ENCODE peak calls at places on chromosomes 1 and 21, in four cellular contexts. N, M, K and S are unnamed samples. For H3K4me1, the result is how much of the 10 kb centered on the place peaks cover.

GRCh38 chr1:162297208-162297607 is 79.4 kb downstream of the SPATA46 start:
- DNase-seq in N (no peak), M (no peak), K (no peak), S (no peak)

GRCh38 chr1:231611851-231612250 is 14.7 kb upstream of the DISC1 start:
- DNase-seq in N (no peak), M (no peak), K (no peak), S (no peak)

GRCh38 chr1:64505232-64505943 is 35.5 kb downstream of the CACHD1 start:
- DNase-seq in N (peak), M (no peak), K (peak), S (peak)

GRCh38 chr1:37720231-37721130 is 28.2 kb downstream of the CDCA8 start:
- DNase-seq in N (no peak), M (no peak), K (no peak), S (peak)

GRCh38 chr1:52263153-52263910 is 102.7 kb downstream of the CC2D1B start:
- DNase-seq in N (no peak), M (no peak), K (no peak), S (no peak)

GRCh38 chr1:173429517-173430477 is 47.3 kb upstream of the PRDX6 start:
- DNase-seq in N (peak), M (peak), K (peak), S (peak)

GRCh38 chr1:158019177-158019868 is 25.9 kb downstream of the KIRREL1 start:
- DNase-seq in N (no peak), M (peak), K (peak), S (no peak)

GRCh38 chr1:157472959-157473358 is 79.4 kb downstream of the FCRL5 start:
- DNase-seq in N (no peak), M (no peak), K (no peak), S (no peak)

GRCh38 chr21:38988211-38989096 is 182.7 kb downstream of the ETS2 start:
- DNase-seq in N (no peak), M (no peak), K (no peak), S (no peak)

GRCh38 chr1:167171286-167171929 is 49.3 kb upstream of the POU2F1 start:
- DNase-seq in N (no peak), M (no peak), K (peak), S (no peak)

GRCh38 chr1:62194651-62195282 is at the start of gene L1TD1:
- DNase-seq in N (no peak), M (no peak), K (peak), S (peak)

GRCh38 chr1:32871364-32872188 is 864 bp upstream of the FNDC5 start:
- DNase-seq in N (no peak), M (no peak), K (peak), S (no peak)

GRCh38 chr1:192579319-192579738 is 3.8 kb downstream of the RGS1 start:
- DNase-seq in N (no peak), M (no peak), K (peak), S (no peak)

GRCh38 chr1:212630159-212630900 is 21.8 kb downstream of the ATF3 start:
- DNase-seq in N (peak), M (peak), K (peak), S (peak)

GRCh38 chr1:156767879-156768608 is 709 bp downstream of the PRCC start:
- DNase-seq in N (peak), M (peak), K (peak), S (peak)

GRCh38 chr1:65175171-65176070 is 27.4 kb downstream of the AK4 start:
- DNase-seq in N (no peak), M (no peak), K (peak), S (no peak)

GRCh38 chr1:99786751-99787501 is 20.5 kb upstream of the FRRS1 start:
- DNase-seq in N (no peak), M (no peak), K (no peak), S (no peak)

GRCh38 chr1:11338351-11338809 is 65.4 kb downstream of the UBIAD1 start:
- DNase-seq in N (no peak), M (no peak), K (no peak), S (no peak)

GRCh38 chr1:153288634-153289275 is 24.0 kb downstream of the PGLYRP3 start:
- DNase-seq in N (no peak), M (no peak), K (peak), S (peak)

GRCh38 chr1:170910273-170910672 is 25.1 kb upstream of the MROH9 start:
- DNase-seq in N (no peak), M (no peak), K (no peak), S (no peak)

GRCh38 chr1:201982082-201982922 is at the start of gene RNPEP:
- DNase-seq in N (peak), M (peak), K (peak), S (peak)

GRCh38 chr1:165598676-165599059 is 32.4 kb upstream of the MGST3 start:
- DNase-seq in N (no peak), M (no peak), K (peak), S (no peak)

GRCh38 chr1:19552291-19553010 is 67.1 kb upstream of the CAPZB start:
- DNase-seq in N (no peak), M (no peak), K (no peak), S (no peak)

GRCh38 chr1:179831852-179832699 is 45.5 kb downstream of the TOR1AIP2 start:
- DNase-seq in N (peak), M (no peak), K (no peak), S (no peak)

GRCh38 chr21:37868446-37868845 is 47.8 kb downstream of the KCNJ6 start:
- DNase-seq in N (no peak), M (no peak), K (no peak), S (no peak)

GRCh38 chr1:216883518-216883917 is 160.3 kb upstream of the ESRRG start:
- DNase-seq in N (no peak), M (no peak), K (peak), S (no peak)

GRCh38 chr1:151504252-151504651 is 6.9 kb upstream of the CGN start:
- DNase-seq in N (no peak), M (no peak), K (no peak), S (no peak)

GRCh38 chr1:50450861-50451653 is 27.8 kb upstream of the DMRTA2 start:
- DNase-seq in N (no peak), M (no peak), K (no peak), S (no peak)

GRCh38 chr1:20375563-20375962 is 84.9 kb downstream of the VWA5B1 start:
- DNase-seq in N (no peak), M (no peak), K (no peak), S (no peak)

GRCh38 chr1:7259955-7260354 is 474.7 kb downstream of the CAMTA1 start:
- DNase-seq in N (no peak), M (no peak), K (no peak), S (no peak)

GRCh38 chr1:7261490-7261889 is 476.2 kb downstream of the CAMTA1 start:
- DNase-seq in N (no peak), M (no peak), K (peak), S (no peak)

GRCh38 chr1:7264101-7264500 is 478.8 kb downstream of the CAMTA1 start:
- DNase-seq in N (no peak), M (no peak), K (no peak), S (no peak)

GRCh38 chr1:7265771-7266371 is 480.6 kb downstream of the CAMTA1 start:
- DNase-seq in N (no peak), M (peak), K (no peak), S (peak)

GRCh38 chr1:7262611-7263010 is 477.4 kb downstream of the CAMTA1 start:
- DNase-seq in N (no peak), M (no peak), K (no peak), S (no peak)
- H3K4me1 ChIP-seq in N (under half), M (under half), K (under half), S (under half)

DNA sequence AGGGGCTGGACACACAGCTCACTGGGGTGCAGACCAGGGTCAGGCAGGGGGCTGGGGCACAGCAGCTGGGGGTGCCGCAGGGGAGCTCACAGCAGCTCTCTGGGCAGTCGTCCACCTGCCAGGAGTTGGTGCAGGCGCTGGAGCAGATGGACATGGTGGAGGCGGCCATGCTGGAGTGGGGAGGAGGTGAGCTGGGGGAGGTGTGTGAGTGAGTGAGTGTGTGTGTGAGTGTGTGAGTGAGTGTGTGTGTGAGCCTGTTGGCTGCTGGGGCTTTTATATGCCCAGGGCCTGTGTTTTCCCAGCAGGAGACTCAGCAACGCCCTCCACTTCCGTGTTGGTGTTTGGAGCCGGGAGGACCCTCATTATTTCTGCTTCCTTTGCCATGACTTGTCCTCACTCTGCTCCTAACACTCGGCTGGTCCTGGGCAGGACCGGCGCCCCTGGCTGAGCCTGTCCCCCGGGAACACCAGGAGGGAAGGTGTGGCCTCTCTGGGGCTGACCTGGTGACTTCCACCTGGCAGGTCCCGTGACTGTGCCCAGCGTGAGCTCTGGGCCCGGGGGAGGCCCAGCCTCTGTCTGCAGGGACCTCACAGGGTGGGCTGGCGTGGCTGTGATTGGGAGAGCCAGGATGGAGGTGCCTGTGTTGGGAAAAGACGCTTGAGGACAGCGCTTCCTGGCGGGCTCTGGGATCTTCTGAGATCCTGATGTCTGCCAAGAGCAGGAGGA is at the start of gene KRTAP10-2:
- DNase-seq in N (peak), M (no peak), K (no peak), S (no peak)
- TF ChIP-seq POLR2AphosphoS5 in N (no peak), M (no peak), K (no peak), S (no peak)

GRCh38 chr1:10237157-10237539 is 26.8 kb downstream of the KIF1B start:
- DNase-seq in N (no peak), M (no peak), K (no peak), S (no peak)
- H3K27ac ChIP-seq in N (no peak), M (no peak), K (no peak), S (no peak)

DNA sequence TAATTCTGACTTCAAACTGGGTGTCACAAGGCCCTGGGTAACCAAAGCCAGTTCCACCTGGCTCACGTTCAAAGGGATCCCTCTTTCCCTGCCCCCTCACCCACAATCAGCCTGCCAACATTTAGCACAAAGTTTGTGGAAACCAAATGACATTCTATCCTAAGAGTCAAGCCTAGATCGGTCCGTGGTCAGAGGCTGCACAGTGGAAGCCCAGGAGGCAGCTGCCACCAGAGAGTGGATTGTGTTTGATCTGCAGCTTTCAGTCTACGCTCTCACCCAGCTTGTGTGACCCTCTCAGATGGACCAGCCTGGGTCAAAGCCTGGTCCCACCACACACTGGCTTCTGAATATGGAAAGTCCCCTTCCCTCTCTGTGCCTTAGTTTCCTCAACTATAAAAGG is 10.2 kb downstream of the KIAA0040 start:
- DNase-seq in N (no peak), M (no peak), K (no peak), S (no peak)
- H3K4me1 ChIP-seq in N (half or more), M (under half), K (under half), S (under half)

GRCh38 chr1:227323164-227323955 is 5.1 kb upstream of the CDC42BPA start:
- DNase-seq in N (no peak), M (no peak), K (no peak), S (peak)
- TF ChIP-seq POLR2AphosphoS5 in N (no peak), M (no peak), K (no peak), S (no peak)

DNA sequence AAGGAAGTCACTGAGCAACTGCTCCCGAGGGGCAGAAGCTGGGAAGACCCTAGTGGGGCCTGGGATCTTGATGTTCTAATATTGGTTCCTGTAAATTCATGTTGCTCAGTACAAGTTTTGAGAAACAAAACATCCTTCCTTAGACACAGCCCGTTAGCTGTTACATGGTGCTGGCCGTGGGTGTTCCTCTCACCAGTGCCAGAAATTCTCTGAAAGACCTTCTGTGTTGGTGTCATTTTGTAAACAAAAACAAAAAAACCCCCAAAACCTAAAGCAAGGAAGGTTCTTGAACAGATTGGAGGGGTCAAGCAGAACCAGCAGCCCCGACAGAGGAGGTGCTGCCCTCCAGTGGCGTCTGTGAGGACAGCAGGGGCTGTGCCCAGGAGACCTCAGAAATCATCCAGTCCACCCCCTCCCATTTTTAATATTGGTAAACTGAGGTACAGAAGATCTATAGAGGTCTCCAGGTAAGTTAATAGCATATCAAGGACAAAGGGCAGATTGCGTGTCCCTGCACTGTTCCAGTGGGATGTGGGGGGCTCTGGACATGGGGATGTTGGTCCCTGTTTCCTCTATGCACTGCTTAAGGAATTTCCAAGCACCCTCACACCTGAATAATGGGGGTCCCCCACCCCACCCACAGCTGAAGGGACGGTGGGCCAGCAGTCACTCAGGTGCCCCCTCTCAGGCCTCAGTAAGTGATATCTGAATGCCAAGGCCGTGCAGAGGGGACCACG is 38.2 kb downstream of the SLC2A7 start:
- DNase-seq in N (peak), M (peak), K (peak), S (peak)
- H3K27ac ChIP-seq in N (no peak), M (peak), K (no peak), S (peak)

GRCh38 chr1:198778049-198778448 is 139.2 kb downstream of the PTPRC start:
- DNase-seq in N (peak), M (no peak), K (no peak), S (peak)
- H3K4me1 ChIP-seq in N (under half), M (under half), K (under half), S (under half)

GRCh38 chr1:238060046-238060445 is 169.3 kb upstream of the ZP4 start:
- DNase-seq in N (no peak), M (no peak), K (no peak), S (no peak)
- TF ChIP-seq POLR2AphosphoS5 in N (no peak), M (no peak), K (no peak), S (no peak)